ENCODE peak calls at places on chromosome 19, in ten cellular contexts. J is fibroblast of pulmonary artery; Z is NCI-H748 treated with DMSO at 0.1 percent for 48 hours; K is activated T-cell treated with anti-CD3 and anti-CD28 coated beads for 4 hours; T is stimulated activated CD8-positive, alpha-beta memory T cell treated with anti-CD3 and anti-CD28 coated beads, Interleukin-7, amount 100 ng/mL, for 48 hours; F is AG04449; M is globus pallidus; A is activated naive CD8-positive, alpha-beta T cell treated with anti-CD3 and anti-CD28 coated beads for 36 hours; N is NK-92 treated with Interleukin-12 subunit alpha and Interleukin-12 subunit beta, amount 100 ng/mL, for 24 hours; B is NCI-H1092. V is an unnamed sample.
A peak's percentile ranks its signal among the peaks of the same experiment; 100 is the strongest.

GRCh38 chr19:10288662-10289166 is 1.0 kb upstream of the ICAM5 start:
- DNase-seq in J (peak; percentile 40), Z (peak; percentile 11), K (no peak), T (no peak), F (no peak), M (no peak), A (peak; percentile 44), N (no peak), B (no peak), V (peak; percentile 83)

GRCh38 chr19:6568010-6568411 is 22.9 kb downstream of the CD70 start:
- DNase-seq in J (no peak), Z (no peak), K (no peak), T (no peak), F (no peak), M (no peak), A (no peak), N (no peak), B (no peak), V (no peak)

GRCh38 chr19:28785961-28786360 is 427.0 kb downstream of the UQCRFS1 start:
- DNase-seq in J (no peak), Z (no peak), K (no peak), T (no peak), F (no peak), M (no peak), A (no peak), N (no peak), B (no peak), V (peak; percentile 71)

GRCh38 chr19:30326076-30326710 is 46.0 kb upstream of the ZNF536 start:
- DNase-seq in J (no peak), Z (no peak), K (no peak), T (no peak), F (no peak), M (peak; percentile 50), A (no peak), N (no peak), B (no peak), V (no peak)

GRCh38 chr19:53055117-53055516 is 10.6 kb downstream of the ERVV-2 start:
- DNase-seq in J (no peak), Z (no peak), K (no peak), T (no peak), F (no peak), M (no peak), A (no peak), N (no peak), B (no peak), V (no peak)

GRCh38 chr19:1474765-1475351 is 4.2 kb downstream of the C19orf25 start:
- DNase-seq in J (no peak), Z (no peak), K (no peak), T (no peak), F (no peak), M (no peak), A (no peak), N (no peak), B (no peak), V (no peak)

GRCh38 chr19:33292595-33293254 is 9.6 kb downstream of the CEBPA start:
- DNase-seq in J (no peak), Z (no peak), K (no peak), T (no peak), F (no peak), M (no peak), A (no peak), N (no peak), B (peak; percentile 11), V (no peak)

GRCh38 chr19:6568816-6569215 is 22.1 kb downstream of the CD70 start:
- DNase-seq in J (no peak), Z (no peak), K (no peak), T (no peak), F (no peak), M (no peak), A (no peak), N (no peak), B (no peak), V (no peak)

GRCh38 chr19:50359432-50359818 is 6.0 kb downstream of the NAPSA start:
- DNase-seq in J (no peak), Z (no peak), K (no peak), T (no peak), F (no peak), M (no peak), A (no peak), N (no peak), B (no peak), V (no peak)

GRCh38 chr19:4233282-4233853 is 4.0 kb downstream of the EBI3 start:
- DNase-seq in J (peak; percentile 33), Z (peak; percentile 0), K (peak; percentile 65), T (peak; percentile 41), F (no peak), M (no peak), A (peak; percentile 80), N (peak; percentile 31), B (no peak), V (peak; percentile 84)

GRCh38 chr19:33171916-33172359 is 22.2 kb upstream of the LRP3 start:
- DNase-seq in J (no peak), Z (no peak), K (no peak), T (no peak), F (no peak), M (no peak), A (no peak), N (no peak), B (no peak), V (no peak)

GRCh38 chr19:49222011-49222410 is 64.4 kb downstream of the TRPM4 start:
- DNase-seq in J (no peak), Z (no peak), K (no peak), T (no peak), F (no peak), M (no peak), A (no peak), N (no peak), B (no peak), V (no peak)

GRCh38 chr19:56113071-56113632 is 7.9 kb downstream of the ZNF787 start:
- DNase-seq in J (no peak), Z (no peak), K (no peak), T (no peak), F (no peak), M (no peak), A (no peak), N (no peak), B (no peak), V (no peak)

GRCh38 chr19:20359933-20360720 is 193.1 kb downstream of the ZNF486 start:
- DNase-seq in J (no peak), Z (no peak), K (no peak), T (no peak), F (no peak), M (peak; percentile 51), A (no peak), N (no peak), B (peak; percentile 2), V (peak; percentile 85)

GRCh38 chr19:2611483-2612464 is 90.7 kb downstream of the GNG7 start:
- DNase-seq in J (no peak), Z (no peak), K (no peak), T (no peak), F (no peak), M (no peak), A (no peak), N (no peak), B (no peak), V (no peak)

GRCh38 chr19:33303791-33304759 is 1.7 kb upstream of the CEBPA start:
- DNase-seq in J (no peak), Z (no peak), K (no peak), T (no peak), F (no peak), M (no peak), A (no peak), N (no peak), B (no peak), V (no peak)

GRCh38 chr19:14114854-14115253 is 2.7 kb downstream of the PRKACA start:
- DNase-seq in J (no peak), Z (no peak), K (peak; percentile 39), T (no peak), F (no peak), M (peak; percentile 48), A (peak; percentile 63), N (no peak), B (no peak), V (peak; percentile 77)

GRCh38 chr19:32652893-32653625 is 21.9 kb downstream of the ANKRD27 start:
- DNase-seq in J (peak; percentile 77), Z (no peak), K (no peak), T (no peak), F (no peak), M (peak; percentile 23), A (no peak), N (no peak), B (no peak), V (no peak)

GRCh38 chr19:40365010-40365409 is 16.5 kb downstream of the PLD3 start:
- DNase-seq in J (no peak), Z (no peak), K (no peak), T (no peak), F (no peak), M (no peak), A (no peak), N (no peak), B (no peak), V (no peak)

GRCh38 chr19:55440411-55441105 is 2.5 kb downstream of the SHISA7 start:
- DNase-seq in J (no peak), Z (no peak), K (no peak), T (no peak), F (no peak), M (no peak), A (peak; percentile 33), N (no peak), B (no peak), V (peak; percentile 89)

GRCh38 chr19:27744926-27745844 is 1467.8 kb downstream of the UQCRFS1 start:
- DNase-seq in J (no peak), Z (no peak), K (no peak), T (no peak), F (no peak), M (peak; percentile 13), A (no peak), N (no peak), B (no peak), V (no peak)

GRCh38 chr19:5799247-5800241 is 5.3 kb upstream of the NRTN start:
- DNase-seq in J (no peak), Z (no peak), K (no peak), T (no peak), F (no peak), M (no peak), A (no peak), N (no peak), B (peak; percentile 66), V (no peak)

GRCh38 chr19:38650180-38650775 is 2.8 kb downstream of the ACTN4 start:
- DNase-seq in J (no peak), Z (no peak), K (no peak), T (no peak), F (no peak), M (no peak), A (no peak), N (no peak), B (no peak), V (no peak)

GRCh38 chr19:37931941-37932655 is 25.1 kb downstream of the SIPA1L3 start:
- DNase-seq in J (peak; percentile 65), Z (no peak), K (no peak), T (no peak), F (no peak), M (peak; percentile 16), A (no peak), N (no peak), B (peak; percentile 58), V (peak; percentile 90)

GRCh38 chr19:35449347-35450043 is 1.4 kb downstream of the FFAR2 start:
- DNase-seq in J (no peak), Z (peak; percentile 55), K (no peak), T (no peak), F (no peak), M (no peak), A (no peak), N (no peak), B (no peak), V (no peak)

GRCh38 chr19:11265785-11266236 is 3.5 kb upstream of the DOCK6 start:
- DNase-seq in J (no peak), Z (peak; percentile 20), K (no peak), T (no peak), F (no peak), M (no peak), A (no peak), N (no peak), B (no peak), V (no peak)

GRCh38 chr19:41753936-41754529 is 1.3 kb upstream of the CEACAM6 start:
- DNase-seq in J (peak; percentile 26), Z (peak; percentile 50), K (peak; percentile 70), T (no peak), F (no peak), M (peak; percentile 11), A (peak; percentile 58), N (peak; percentile 41), B (peak; percentile 52), V (peak; percentile 71)

GRCh38 chr19:4343845-4344713 is 717 bp downstream of the MPND start:
- DNase-seq in J (no peak), Z (no peak), K (no peak), T (no peak), F (no peak), M (no peak), A (peak; percentile 38), N (no peak), B (no peak), V (no peak)

V was measured in GM23338.